ENCODE peak calls at places on chromosomes 7 and 10, in six cellular contexts. M, A, P, J, B and E are unnamed samples. For H3K4me1 and H3K36me3, the result is how much of the 10 kb centered on the place peaks cover.

GRCh38 chr7:2803755-2804154 is 40.4 kb downstream of the GNA12 start:
- DNase-seq in M (no peak), A (no peak), P (no peak), J (no peak), B (no peak), E (no peak)

GRCh38 chr7:72335561-72336381 is 76.4 kb downstream of the CALN1 start:
- DNase-seq in M (no peak), A (no peak), P (no peak), J (no peak), B (no peak), E (no peak)

GRCh38 chr10:1179346-1180070 is 123.3 kb downstream of the WDR37 start:
- DNase-seq in M (peak), A (no peak), P (no peak), J (no peak), B (no peak), E (no peak)

GRCh38 chr10:43821103-43821502 is 172.4 kb upstream of the ZNF32 start:
- DNase-seq in M (no peak), A (no peak), P (peak), J (no peak), B (no peak), E (no peak)

GRCh38 chr7:52540041-52540440 is 495.4 kb upstream of the POM121L12 start:
- DNase-seq in M (no peak), A (no peak), P (no peak), J (no peak), B (peak), E (no peak)

GRCh38 chr10:89601728-89602361 is 43.2 kb downstream of the PANK1 start:
- DNase-seq in M (no peak), A (no peak), P (no peak), J (no peak), B (no peak), E (no peak)

GRCh38 chr10:133418289-133418993 is 6.0 kb downstream of the SPRN start:
- DNase-seq in M (peak), A (no peak), P (no peak), J (no peak), B (no peak), E (no peak)

GRCh38 chr7:129494041-129494440 is 8.3 kb upstream of the SMKR1 start:
- DNase-seq in M (no peak), A (no peak), P (no peak), J (no peak), B (peak), E (no peak)

GRCh38 chr10:84291389-84291788 is 37.0 kb upstream of the CCSER2 start:
- DNase-seq in M (no peak), A (no peak), P (no peak), J (no peak), B (peak), E (no peak)

GRCh38 chr7:6447589-6448210 is at the start of gene DAGLB:
- DNase-seq in M (peak), A (peak), P (peak), J (peak), B (peak), E (peak)

GRCh38 chr10:74103560-74104248 is 46.9 kb downstream of the AP3M1 start:
- DNase-seq in M (no peak), A (peak), P (no peak), J (no peak), B (no peak), E (no peak)

GRCh38 chr7:1883031-1883761 is 213.1 kb downstream of the ELFN1 start:
- DNase-seq in M (no peak), A (no peak), P (no peak), J (no peak), B (peak), E (no peak)

DNA sequence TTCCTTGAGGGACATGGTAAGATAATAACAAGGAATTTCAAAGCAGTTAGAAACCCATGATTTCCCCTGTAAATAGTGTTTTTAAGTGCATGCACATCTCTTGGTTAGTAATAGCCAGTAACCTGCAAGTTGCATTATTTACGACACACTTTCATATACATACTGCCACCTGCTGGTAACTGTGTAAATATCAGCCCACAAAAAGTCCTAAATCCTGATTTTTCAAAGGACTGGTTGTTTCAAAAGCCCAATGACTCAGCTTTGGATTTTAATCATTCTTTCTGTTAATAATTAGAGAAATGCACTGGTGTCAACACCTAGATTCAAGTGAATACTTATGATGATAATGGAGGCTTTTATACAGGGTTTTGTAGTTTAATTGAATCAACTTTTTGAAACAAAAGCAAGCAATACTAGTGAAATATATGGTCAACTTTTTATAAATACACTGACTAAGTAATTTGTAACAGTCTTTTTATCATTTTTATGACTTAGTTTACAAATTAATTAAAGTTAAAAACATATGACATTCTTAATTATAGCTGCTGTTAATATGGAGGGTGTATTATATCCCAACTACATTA is 367.5 kb upstream of the SEMA3D start:
- DNase-seq in M (no peak), A (peak), P (peak), J (no peak), B (peak), E (no peak)
- TF ChIP-seq CTCF in M (peak), A (peak), P (peak), J (peak), B (peak), E (peak)

GRCh38 chr10:132404911-132405462 is 8.0 kb downstream of the PWWP2B start:
- DNase-seq in M (peak), A (no peak), P (peak), J (no peak), B (no peak), E (no peak)
- H3K4me1 ChIP-seq in M (half or more), A (under half), P (half or more), J (under half), B (under half), E (under half)

GRCh38 chr7:100571829-100572116 is 1.9 kb downstream of the SAP25 start:
- DNase-seq in M (no peak), A (no peak), P (no peak), J (no peak), B (no peak), E (no peak)

GRCh38 chr7:100573691-100574361 is at the start of gene SAP25:
- DNase-seq in M (no peak), A (no peak), P (no peak), J (no peak), B (no peak), E (no peak)

GRCh38 chr7:100572281-100572948 is 1.3 kb downstream of the SAP25 start:
- DNase-seq in M (no peak), A (no peak), P (no peak), J (no peak), B (no peak), E (no peak)

GRCh38 chr7:100574362-100575205 is 884 bp upstream of the SAP25 start:
- DNase-seq in M (no peak), A (no peak), P (no peak), J (no peak), B (no peak), E (no peak)

GRCh38 chr7:100572949-100573675 is 588 bp downstream of the SAP25 start:
- DNase-seq in M (no peak), A (no peak), P (no peak), J (no peak), B (no peak), E (no peak)
- H3K36me3 ChIP-seq in M (under half), A (under half), P (under half), J (under half), B (under half), E (under half)

GRCh38 chr10:126846959-126847358 is 58.3 kb upstream of the DOCK1 start:
- DNase-seq in M (no peak), A (no peak), P (no peak), J (no peak), B (no peak), E (no peak)
- TF ChIP-seq CTCF in M (no peak), A (no peak), P (no peak), J (no peak), B (peak), E (no peak)

DNA sequence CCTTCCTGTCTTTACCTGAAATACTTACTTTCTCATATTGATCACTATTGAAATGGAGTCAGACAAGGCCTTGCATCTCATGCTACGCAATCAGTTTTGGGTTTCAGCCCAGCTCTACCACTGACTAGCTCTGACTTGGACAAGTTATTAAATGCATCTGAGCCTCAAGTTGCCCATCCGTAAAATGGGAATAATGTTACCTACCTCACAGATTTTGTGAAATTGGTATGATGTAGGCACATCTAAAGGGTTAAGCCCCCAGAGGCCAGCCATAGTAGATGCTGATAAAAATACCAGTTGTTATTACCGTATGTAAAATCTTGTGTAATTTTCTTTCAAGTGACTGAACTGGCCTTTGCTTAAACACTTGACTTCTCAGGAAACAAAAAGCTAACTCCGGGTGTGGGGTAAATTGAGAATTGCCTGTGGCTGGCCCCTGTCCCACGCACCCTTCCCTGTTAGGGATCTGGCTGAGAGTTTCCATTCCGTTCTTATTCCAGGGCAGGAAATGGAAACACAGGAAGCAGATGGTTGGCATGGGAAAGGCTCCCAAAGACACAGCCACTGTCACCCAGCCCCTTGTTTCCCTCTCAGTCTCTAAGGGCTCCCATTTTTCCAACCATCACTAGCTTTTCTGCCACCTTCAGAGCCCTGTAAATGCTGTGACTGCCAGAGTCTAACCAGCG is 7.6 kb downstream of the DUSP5 start:
- DNase-seq in M (no peak), A (no peak), P (no peak), J (no peak), B (no peak), E (no peak)
- H3K4me1 ChIP-seq in M (half or more), A (under half), P (under half), J (under half), B (under half), E (under half)

GRCh38 chr7:100879685-100880261 is 4.9 kb downstream of the SRRT start:
- DNase-seq in M (no peak), A (no peak), P (no peak), J (no peak), B (no peak), E (no peak)

GRCh38 chr7:100880645-100881044 is 5.7 kb downstream of the SRRT start:
- DNase-seq in M (no peak), A (no peak), P (no peak), J (no peak), B (no peak), E (no peak)

GRCh38 chr7:100881136-100881535 is 6.2 kb downstream of the SRRT start:
- DNase-seq in M (no peak), A (no peak), P (no peak), J (no peak), B (no peak), E (no peak)

GRCh38 chr7:100882769-100883526 is 6.6 kb downstream of the UFSP1 start:
- DNase-seq in M (no peak), A (no peak), P (no peak), J (no peak), B (no peak), E (no peak)

DNA sequence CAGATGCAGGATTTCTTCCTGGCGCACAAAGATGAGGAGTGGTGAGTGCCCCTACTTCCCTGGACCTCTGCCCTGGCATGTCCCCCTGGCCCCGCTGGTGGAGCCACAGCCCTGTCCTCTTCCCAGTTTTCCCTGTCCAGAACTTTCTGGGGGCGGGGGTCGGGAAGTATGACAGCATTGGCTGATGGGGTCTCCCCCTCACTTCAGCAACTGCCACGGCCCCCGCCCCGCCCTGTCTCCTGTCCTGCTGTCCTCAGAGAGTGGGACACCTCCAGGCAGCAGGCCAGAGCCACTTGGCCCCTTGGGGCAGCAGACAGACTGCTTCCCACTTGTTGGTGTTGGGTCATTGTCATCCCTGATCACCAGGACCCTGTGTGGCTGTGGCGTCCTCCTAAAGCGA is 7.3 kb downstream of the SRRT start:
- DNase-seq in M (no peak), A (no peak), P (no peak), J (no peak), B (no peak), E (no peak)
- H3K36me3 ChIP-seq in M (half or more), A (half or more), P (under half), J (half or more), B (under half), E (half or more)

GRCh38 chr10:102420443-102420809 is 210 bp upstream of the FBXL15 start:
- DNase-seq in M (no peak), A (peak), P (peak), J (peak), B (no peak), E (no peak)
- TF ChIP-seq CTCF in M (no peak), A (peak), P (no peak), J (no peak), B (no peak), E (no peak)

GRCh38 chr10:86955501-86956194 is 1.8 kb downstream of the MMRN2 start:
- DNase-seq in M (peak), A (no peak), P (peak), J (no peak), B (no peak), E (peak)
- H3K4me1 ChIP-seq in M (half or more), A (under half), P (under half), J (under half), B (under half), E (half or more)

GRCh38 chr7:70761711-70762328 is 370.1 kb upstream of the GALNT17 start:
- DNase-seq in M (no peak), A (peak), P (no peak), J (no peak), B (no peak), E (no peak)
- H3K36me3 ChIP-seq in M (under half), A (under half), P (under half), J (under half), B (under half), E (under half)